ENCODE peak calls at places on chromosomes 2 and 18, in seven cellular contexts. Q is H9, G is heart right ventricle, B is WERI-Rb-1, K is HFFc6, N is progenitor cell of endocrine pancreas, J is coronary artery. D is an unnamed sample.

GRCh38 chr18:11387880-11388279 is 221.5 kb upstream of the SLC35G4 start:
- DNase-seq in Q (peak), G (peak), B (peak), K (peak), N (no peak), J (no peak), D (no peak)

GRCh38 chr2:226738821-226739507 is 60.7 kb downstream of the IRS1 start:
- DNase-seq in Q (no peak), G (no peak), B (no peak), K (no peak), N (no peak), J (no peak), D (no peak)

GRCh38 chr18:39550701-39551100 is 1985.1 kb upstream of the CELF4 start:
- DNase-seq in Q (no peak), G (no peak), B (no peak), K (no peak), N (no peak), J (no peak), D (no peak)

GRCh38 chr2:217756375-217757107 is 246.3 kb downstream of the TNS1 start:
- DNase-seq in Q (peak), G (peak), B (peak), K (no peak), N (peak), J (no peak), D (no peak)

GRCh38 chr2:205270689-205271088 is 411.6 kb upstream of the NRP2 start:
- DNase-seq in Q (no peak), G (no peak), B (no peak), K (no peak), N (no peak), J (no peak), D (no peak)

GRCh38 chr2:33412920-33413319 is 63.5 kb upstream of the RASGRP3 start:
- DNase-seq in Q (no peak), G (peak), B (no peak), K (peak), N (no peak), J (no peak), D (no peak)

GRCh38 chr18:26771524-26771923 is 94.0 kb downstream of the AQP4 start:
- DNase-seq in Q (peak), G (no peak), B (peak), K (no peak), N (no peak), J (no peak), D (no peak)

GRCh38 chr2:97995734-97996624 is at the start of gene TMEM131:
- DNase-seq in Q (peak), G (peak), B (peak), K (peak), N (peak), J (peak), D (peak)

GRCh38 chr18:32549248-32549842 is 78.7 kb upstream of the GAREM1 start:
- DNase-seq in Q (peak), G (peak), B (peak), K (no peak), N (peak), J (no peak), D (no peak)

GRCh38 chr2:888211-888801 is 62.3 kb upstream of the SNTG2 start:
- DNase-seq in Q (peak), G (no peak), B (no peak), K (no peak), N (no peak), J (peak), D (peak)

GRCh38 chr2:202038471-202039277 is 5.0 kb downstream of the FZD7 start:
- DNase-seq in Q (peak), G (no peak), B (no peak), K (peak), N (no peak), J (no peak), D (no peak)

GRCh38 chr2:118197011-118197695 is 108.9 kb downstream of the INSIG2 start:
- DNase-seq in Q (peak), G (no peak), B (no peak), K (peak), N (no peak), J (no peak), D (no peak)

GRCh38 chr18:22253676-22254075 is 84.3 kb downstream of the GATA6 start:
- DNase-seq in Q (no peak), G (no peak), B (no peak), K (no peak), N (no peak), J (no peak), D (no peak)

GRCh38 chr2:61443342-61444041 is 27.4 kb downstream of the USP34 start:
- DNase-seq in Q (no peak), G (no peak), B (no peak), K (no peak), N (no peak), J (no peak), D (no peak)

GRCh38 chr18:78610646-78611045 is 369.0 kb upstream of the SALL3 start:
- DNase-seq in Q (peak), G (no peak), B (no peak), K (no peak), N (no peak), J (no peak), D (no peak)

GRCh38 chr2:73128841-73129535 is 16.2 kb upstream of the RAB11FIP5 start:
- DNase-seq in Q (no peak), G (no peak), B (no peak), K (no peak), N (no peak), J (no peak), D (no peak)

GRCh38 chr2:35114765-35115164 is 1240.8 kb upstream of the CRIM1 start:
- DNase-seq in Q (peak), G (no peak), B (peak), K (no peak), N (no peak), J (no peak), D (no peak)

GRCh38 chr2:43745457-43745856 is 28.4 kb upstream of the DYNC2LI1 start:
- DNase-seq in Q (no peak), G (no peak), B (no peak), K (peak), N (no peak), J (no peak), D (peak)

GRCh38 chr18:63752661-63753060 is 22.6 kb upstream of the SERPINB7 start:
- DNase-seq in Q (no peak), G (no peak), B (no peak), K (no peak), N (no peak), J (no peak), D (no peak)

GRCh38 chr2:7102831-7103230 is 185.6 kb downstream of the RNF144A start:
- DNase-seq in Q (no peak), G (no peak), B (no peak), K (no peak), N (no peak), J (no peak), D (no peak)

GRCh38 chr2:101858246-101858645 is 133.5 kb upstream of the IL1R2 start:
- DNase-seq in Q (no peak), G (no peak), B (no peak), K (no peak), N (no peak), J (no peak), D (no peak)

GRCh38 chr2:211033765-211034164 is 477.4 kb downstream of the CPS1 start:
- DNase-seq in Q (no peak), G (no peak), B (peak), K (no peak), N (no peak), J (no peak), D (no peak)
- TF ChIP-seq CTCF in Q (peak), G (no peak), B (peak), K (no peak), N (peak), J (no peak), D (no peak)

GRCh38 chr18:9466127-9466526 is 9.2 kb upstream of the RALBP1 start:
- DNase-seq in Q (no peak), G (no peak), B (no peak), K (no peak), N (no peak), J (no peak), D (no peak)
- TF ChIP-seq CTCF in Q (no peak), G (no peak), B (no peak), K (no peak), N (no peak), J (no peak), D (no peak)

GRCh38 chr18:29307231-29307630 is 1130.3 kb upstream of the CDH2 start:
- DNase-seq in Q (no peak), G (no peak), B (no peak), K (no peak), N (no peak), J (no peak), D (no peak)

GRCh38 chr18:29313312-29313711 is 1136.4 kb upstream of the CDH2 start:
- DNase-seq in Q (no peak), G (no peak), B (no peak), K (no peak), N (no peak), J (no peak), D (no peak)

GRCh38 chr18:29309352-29309751 is 1132.4 kb upstream of the CDH2 start:
- DNase-seq in Q (no peak), G (no peak), B (no peak), K (no peak), N (no peak), J (no peak), D (no peak)

GRCh38 chr18:29311580-29311979 is 1134.7 kb upstream of the CDH2 start:
- DNase-seq in Q (no peak), G (no peak), B (no peak), K (no peak), N (no peak), J (no peak), D (no peak)
- TF ChIP-seq CTCF in Q (no peak), G (no peak), B (no peak), K (no peak), N (no peak), J (no peak), D (no peak)

GRCh38 chr2:85978883-85979780 is 90.3 kb upstream of the ST3GAL5 start:
- DNase-seq in Q (no peak), G (no peak), B (no peak), K (no peak), N (no peak), J (no peak), D (no peak)
- TF ChIP-seq CTCF in Q (no peak), G (no peak), B (no peak), K (no peak), N (no peak), J (no peak), D (no peak)

DNA sequence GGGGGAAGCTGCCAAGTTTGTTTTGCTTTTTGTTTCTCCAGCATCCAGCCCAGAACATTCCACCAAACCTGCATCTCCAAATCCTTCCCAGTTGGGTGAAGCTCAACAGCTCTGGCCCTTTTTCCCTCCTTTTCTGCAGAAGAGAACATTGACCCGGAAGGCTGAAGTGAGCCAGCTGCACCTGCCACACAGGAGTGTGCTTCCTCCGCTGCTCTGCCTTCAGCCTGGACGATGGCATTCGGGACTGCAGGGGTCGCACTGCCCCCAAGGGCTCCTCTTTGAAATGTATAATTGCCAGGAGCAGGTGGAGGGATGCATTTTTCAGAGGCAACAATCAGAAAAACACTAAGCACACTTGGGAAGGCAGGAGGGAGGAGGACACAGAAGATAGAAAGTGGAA is 41.8 kb downstream of the ST8SIA5 start:
- DNase-seq in Q (no peak), G (no peak), B (no peak), K (no peak), N (no peak), J (no peak), D (no peak)
- TF ChIP-seq CTCF in Q (peak), G (no peak), B (no peak), K (no peak), N (peak), J (no peak), D (no peak)